ENCODE peak calls at places on chromosomes 2 and 18, in five cellular contexts. One of them, this sample, is unnamed. For H3K4me1, the result is how much of the 10 kb centered on the place peaks cover.

GRCh38 chr18:46768166-46768921 is 11.5 kb upstream of the ST8SIA5 start:
- DNase-seq in Peyer's patch: no peak
- DNase-seq in CD8-positive, alpha-beta T cell: no peak
- DNase-seq in adrenal gland: no peak
- DNase-seq in psoas muscle: no peak
- DNase-seq in this sample: no peak

GRCh38 chr18:80145191-80145799 is 36.2 kb downstream of the ADNP2 start:
- DNase-seq in Peyer's patch: no peak
- DNase-seq in CD8-positive, alpha-beta T cell: no peak
- DNase-seq in adrenal gland: no peak
- DNase-seq in psoas muscle: no peak
- DNase-seq in this sample: peak

GRCh38 chr2:219542931-219543595 is 546 bp downstream of the CHPF start:
- DNase-seq in Peyer's patch: no peak
- DNase-seq in CD8-positive, alpha-beta T cell: no peak
- DNase-seq in adrenal gland: no peak
- DNase-seq in psoas muscle: no peak
- DNase-seq in this sample: peak

GRCh38 chr2:218824004-218824403 is 7.6 kb downstream of the PRKAG3 start:
- DNase-seq in Peyer's patch: no peak
- DNase-seq in CD8-positive, alpha-beta T cell: no peak
- DNase-seq in adrenal gland: no peak
- DNase-seq in psoas muscle: no peak
- DNase-seq in this sample: no peak

GRCh38 chr2:159648643-159649042 is 32.3 kb upstream of the BAZ2B start:
- DNase-seq in Peyer's patch: no peak
- DNase-seq in CD8-positive, alpha-beta T cell: no peak
- DNase-seq in adrenal gland: no peak
- DNase-seq in psoas muscle: no peak
- DNase-seq in this sample: no peak

GRCh38 chr2:67036446-67036845 is 360.7 kb upstream of the ETAA1 start:
- DNase-seq in Peyer's patch: no peak
- DNase-seq in CD8-positive, alpha-beta T cell: no peak
- DNase-seq in adrenal gland: no peak
- DNase-seq in psoas muscle: no peak
- DNase-seq in this sample: no peak

GRCh38 chr2:99154643-99155536 is at the start of the genes LIPT1 and TSGA10:
- DNase-seq in Peyer's patch: peak
- DNase-seq in CD8-positive, alpha-beta T cell: peak
- DNase-seq in adrenal gland: peak
- DNase-seq in psoas muscle: peak
- DNase-seq in this sample: peak

GRCh38 chr18:13437034-13437433 is 218.5 kb downstream of the LDLRAD4 start:
- DNase-seq in Peyer's patch: no peak
- DNase-seq in CD8-positive, alpha-beta T cell: no peak
- DNase-seq in adrenal gland: peak
- DNase-seq in psoas muscle: no peak
- DNase-seq in this sample: no peak

GRCh38 chr2:82795446-82795845 is 1663.6 kb downstream of the SUCLG1 start:
- DNase-seq in Peyer's patch: no peak
- DNase-seq in CD8-positive, alpha-beta T cell: no peak
- DNase-seq in adrenal gland: no peak
- DNase-seq in psoas muscle: no peak
- DNase-seq in this sample: no peak

GRCh38 chr2:98188351-98189046 is 101.5 kb downstream of the VWA3B start:
- DNase-seq in Peyer's patch: no peak
- DNase-seq in CD8-positive, alpha-beta T cell: no peak
- DNase-seq in adrenal gland: no peak
- DNase-seq in psoas muscle: no peak
- DNase-seq in this sample: no peak

GRCh38 chr2:10188211-10188610 is 65.7 kb downstream of the RRM2 start:
- DNase-seq in Peyer's patch: no peak
- DNase-seq in CD8-positive, alpha-beta T cell: no peak
- DNase-seq in adrenal gland: no peak
- DNase-seq in psoas muscle: no peak
- DNase-seq in this sample: peak

GRCh38 chr2:86487062-86487461 is 45.9 kb downstream of the KDM3A start:
- DNase-seq in Peyer's patch: no peak
- DNase-seq in CD8-positive, alpha-beta T cell: no peak
- DNase-seq in adrenal gland: no peak
- DNase-seq in psoas muscle: no peak
- DNase-seq in this sample: no peak

GRCh38 chr2:186595219-186595618 is 5.4 kb downstream of the ITGAV start:
- DNase-seq in Peyer's patch: no peak
- DNase-seq in CD8-positive, alpha-beta T cell: no peak
- DNase-seq in adrenal gland: peak
- DNase-seq in psoas muscle: peak
- DNase-seq in this sample: no peak

GRCh38 chr2:169928463-169928864 is 101.2 kb downstream of the UBR3 start:
- DNase-seq in Peyer's patch: no peak
- DNase-seq in CD8-positive, alpha-beta T cell: no peak
- DNase-seq in adrenal gland: no peak
- DNase-seq in psoas muscle: no peak
- DNase-seq in this sample: peak

GRCh38 chr2:9665903-9666302 is 35.1 kb upstream of the YWHAQ start:
- DNase-seq in Peyer's patch: no peak
- DNase-seq in CD8-positive, alpha-beta T cell: no peak
- DNase-seq in adrenal gland: no peak
- DNase-seq in psoas muscle: no peak
- DNase-seq in this sample: no peak

GRCh38 chr18:8471373-8471772 is 137.9 kb upstream of the RAB12 start:
- DNase-seq in Peyer's patch: no peak
- DNase-seq in CD8-positive, alpha-beta T cell: no peak
- DNase-seq in adrenal gland: no peak
- DNase-seq in psoas muscle: no peak
- DNase-seq in this sample: no peak

GRCh38 chr18:49023281-49023937 is 72.6 kb upstream of the SMAD7 start:
- DNase-seq in Peyer's patch: peak
- DNase-seq in CD8-positive, alpha-beta T cell: no peak
- DNase-seq in adrenal gland: no peak
- DNase-seq in psoas muscle: no peak
- DNase-seq in this sample: no peak

GRCh38 chr2:182360012-182360662 is 66.7 kb downstream of the PDE1A start:
- DNase-seq in Peyer's patch: peak
- DNase-seq in CD8-positive, alpha-beta T cell: no peak
- DNase-seq in adrenal gland: peak
- DNase-seq in psoas muscle: peak
- DNase-seq in this sample: no peak

GRCh38 chr2:133579295-133579694 is 11.0 kb upstream of the NCKAP5 start:
- DNase-seq in Peyer's patch: no peak
- DNase-seq in CD8-positive, alpha-beta T cell: no peak
- DNase-seq in adrenal gland: no peak
- DNase-seq in psoas muscle: no peak
- DNase-seq in this sample: peak

GRCh38 chr2:157849591-157849990 is 26.5 kb downstream of the ACVR1 start:
- DNase-seq in Peyer's patch: no peak
- DNase-seq in CD8-positive, alpha-beta T cell: no peak
- DNase-seq in adrenal gland: no peak
- DNase-seq in psoas muscle: no peak
- DNase-seq in this sample: no peak

GRCh38 chr2:96175951-96176350 is 30.7 kb upstream of the DUSP2 start:
- DNase-seq in Peyer's patch: no peak
- DNase-seq in CD8-positive, alpha-beta T cell: no peak
- DNase-seq in adrenal gland: peak
- DNase-seq in psoas muscle: no peak
- DNase-seq in this sample: no peak

GRCh38 chr2:37711831-37712230 is 40.4 kb upstream of the CDC42EP3 start:
- DNase-seq in Peyer's patch: no peak
- DNase-seq in CD8-positive, alpha-beta T cell: no peak
- DNase-seq in adrenal gland: no peak
- DNase-seq in psoas muscle: no peak
- DNase-seq in this sample: no peak

GRCh38 chr18:51211552-51211951 is 14.1 kb upstream of the MEX3C start:
- DNase-seq in Peyer's patch: no peak
- DNase-seq in CD8-positive, alpha-beta T cell: peak
- DNase-seq in adrenal gland: peak
- DNase-seq in psoas muscle: peak
- DNase-seq in this sample: peak

GRCh38 chr18:77012120-77012519 is 120.5 kb downstream of the MBP start:
- DNase-seq in Peyer's patch: no peak
- DNase-seq in CD8-positive, alpha-beta T cell: no peak
- DNase-seq in adrenal gland: no peak
- DNase-seq in psoas muscle: no peak
- DNase-seq in this sample: no peak
- H3K4me1 ChIP-seq in Peyer's patch: under half
- H3K4me1 ChIP-seq in CD8-positive, alpha-beta T cell: under half
- H3K4me1 ChIP-seq in adrenal gland: under half
- H3K4me1 ChIP-seq in psoas muscle: under half
- H3K4me1 ChIP-seq in this sample: under half

GRCh38 chr2:42828487-42829416 is 36.4 kb upstream of the HAAO start:
- DNase-seq in Peyer's patch: peak
- DNase-seq in CD8-positive, alpha-beta T cell: peak
- DNase-seq in adrenal gland: peak
- DNase-seq in psoas muscle: peak
- DNase-seq in this sample: peak

GRCh38 chr2:42830922-42831574 is 38.7 kb upstream of the HAAO start:
- DNase-seq in Peyer's patch: peak
- DNase-seq in CD8-positive, alpha-beta T cell: no peak
- DNase-seq in adrenal gland: no peak
- DNase-seq in psoas muscle: no peak
- DNase-seq in this sample: no peak

GRCh38 chr2:42827647-42828486 is 35.5 kb upstream of the HAAO start:
- DNase-seq in Peyer's patch: peak
- DNase-seq in CD8-positive, alpha-beta T cell: peak
- DNase-seq in adrenal gland: peak
- DNase-seq in psoas muscle: peak
- DNase-seq in this sample: peak

GRCh38 chr2:42832289-42832634 is 39.9 kb upstream of the HAAO start:
- DNase-seq in Peyer's patch: peak
- DNase-seq in CD8-positive, alpha-beta T cell: no peak
- DNase-seq in adrenal gland: no peak
- DNase-seq in psoas muscle: no peak
- DNase-seq in this sample: no peak

DNA sequence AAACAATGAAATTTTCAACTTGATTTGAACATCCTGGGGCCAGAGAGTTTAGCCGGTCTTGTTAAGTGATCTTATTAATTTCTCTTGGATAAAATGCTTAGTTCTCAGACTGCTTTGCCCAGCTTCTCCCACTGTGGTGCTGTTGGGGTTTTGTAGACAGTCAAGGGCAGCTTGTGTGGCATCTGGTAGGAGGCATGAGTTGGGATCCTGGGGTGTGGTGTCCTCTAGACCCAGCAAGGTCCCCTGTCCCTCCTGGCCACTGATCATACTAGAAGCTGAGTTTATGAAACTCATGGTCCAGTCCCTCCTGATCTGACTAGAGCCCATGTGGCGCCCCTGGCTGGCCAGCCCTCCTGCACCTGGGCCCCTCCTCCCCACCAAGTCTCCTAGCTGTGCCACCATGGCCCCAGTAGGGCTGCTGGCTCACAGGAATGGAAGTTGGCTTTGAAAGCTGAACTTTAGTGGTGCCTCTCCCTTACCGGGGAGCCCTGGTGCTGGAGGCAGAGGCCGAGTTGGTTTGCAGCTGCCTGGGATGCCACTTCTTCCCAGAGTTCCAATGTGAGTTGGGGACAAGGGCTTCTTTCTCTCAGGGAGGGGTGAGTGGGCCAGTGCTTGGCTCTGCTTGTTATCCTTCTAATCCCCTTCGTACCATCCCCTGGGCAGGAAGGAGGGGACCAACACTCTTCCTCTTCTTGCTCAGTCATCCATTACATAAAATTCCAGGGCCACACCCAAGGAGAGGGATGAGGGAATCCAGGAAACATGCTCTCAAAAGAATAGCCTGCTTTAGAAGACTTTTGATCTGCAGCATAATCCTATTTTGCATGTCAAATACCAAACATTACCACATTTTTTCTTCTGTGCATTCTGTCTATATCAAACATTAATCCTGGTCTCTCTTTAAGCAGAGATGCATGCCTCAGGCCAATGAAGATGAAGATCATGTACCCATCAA is 37.5 kb upstream of the HAAO start:
- DNase-seq in Peyer's patch: peak
- DNase-seq in CD8-positive, alpha-beta T cell: no peak
- DNase-seq in adrenal gland: no peak
- DNase-seq in psoas muscle: no peak
- DNase-seq in this sample: no peak
- H3K4me3 ChIP-seq in Peyer's patch: no peak
- H3K4me3 ChIP-seq in CD8-positive, alpha-beta T cell: no peak
- H3K4me3 ChIP-seq in adrenal gland: no peak
- H3K4me3 ChIP-seq in psoas muscle: no peak
- H3K4me3 ChIP-seq in this sample: no peak

GRCh38 chr2:108570416-108570815 is 36.1 kb downstream of the LIMS1 start:
- DNase-seq in Peyer's patch: no peak
- DNase-seq in CD8-positive, alpha-beta T cell: no peak
- DNase-seq in adrenal gland: no peak
- DNase-seq in psoas muscle: no peak
- DNase-seq in this sample: no peak
- H3K27ac ChIP-seq in Peyer's patch: no peak
- H3K27ac ChIP-seq in CD8-positive, alpha-beta T cell: no peak
- H3K27ac ChIP-seq in adrenal gland: no peak
- H3K27ac ChIP-seq in psoas muscle: peak
- H3K27ac ChIP-seq in this sample: peak

GRCh38 chr2:237682151-237682550 is 54.8 kb downstream of the LRRFIP1 start:
- DNase-seq in Peyer's patch: no peak
- DNase-seq in CD8-positive, alpha-beta T cell: no peak
- DNase-seq in adrenal gland: no peak
- DNase-seq in psoas muscle: no peak
- DNase-seq in this sample: no peak
- H3K4me1 ChIP-seq in Peyer's patch: under half
- H3K4me1 ChIP-seq in CD8-positive, alpha-beta T cell: under half
- H3K4me1 ChIP-seq in adrenal gland: under half
- H3K4me1 ChIP-seq in psoas muscle: under half
- H3K4me1 ChIP-seq in this sample: under half

GRCh38 chr2:106866636-106867035 is 19.3 kb downstream of the ST6GAL2 start:
- DNase-seq in Peyer's patch: no peak
- DNase-seq in CD8-positive, alpha-beta T cell: no peak
- DNase-seq in adrenal gland: no peak
- DNase-seq in psoas muscle: no peak
- DNase-seq in this sample: no peak

GRCh38 chr2:106868199-106868598 is 17.8 kb downstream of the ST6GAL2 start:
- DNase-seq in Peyer's patch: no peak
- DNase-seq in CD8-positive, alpha-beta T cell: no peak
- DNase-seq in adrenal gland: no peak
- DNase-seq in psoas muscle: no peak
- DNase-seq in this sample: no peak

GRCh38 chr2:106869512-106870276 is 16.3 kb downstream of the ST6GAL2 start:
- DNase-seq in Peyer's patch: no peak
- DNase-seq in CD8-positive, alpha-beta T cell: no peak
- DNase-seq in adrenal gland: no peak
- DNase-seq in psoas muscle: no peak
- DNase-seq in this sample: no peak

GRCh38 chr2:106864051-106864450 is 21.9 kb downstream of the ST6GAL2 start:
- DNase-seq in Peyer's patch: no peak
- DNase-seq in CD8-positive, alpha-beta T cell: no peak
- DNase-seq in adrenal gland: no peak
- DNase-seq in psoas muscle: no peak
- DNase-seq in this sample: no peak

GRCh38 chr2:106867231-106867943 is 18.6 kb downstream of the ST6GAL2 start:
- DNase-seq in Peyer's patch: no peak
- DNase-seq in CD8-positive, alpha-beta T cell: no peak
- DNase-seq in adrenal gland: no peak
- DNase-seq in psoas muscle: no peak
- DNase-seq in this sample: no peak
- H3K4me3 ChIP-seq in Peyer's patch: no peak
- H3K4me3 ChIP-seq in CD8-positive, alpha-beta T cell: no peak
- H3K4me3 ChIP-seq in adrenal gland: no peak
- H3K4me3 ChIP-seq in psoas muscle: no peak
- H3K4me3 ChIP-seq in this sample: no peak